ENCODE peak calls at places on chromosomes 5 and 9, in five cellular contexts. B, M, G, Y and R are unnamed samples.

GRCh38 chr5:158164648-158165047 is 305.7 kb upstream of the CLINT1 start:
- DNase-seq in B (no peak), M (no peak), G (no peak), Y (no peak), R (no peak)

GRCh38 chr5:133433641-133434040 is 178.7 kb downstream of the FSTL4 start:
- DNase-seq in B (no peak), M (no peak), G (no peak), Y (no peak), R (no peak)

GRCh38 chr9:84791608-84792007 is 122.1 kb downstream of the NTRK2 start:
- DNase-seq in B (no peak), M (no peak), G (no peak), Y (no peak), R (no peak)

GRCh38 chr5:93303291-93303691 is 277.7 kb downstream of the NR2F1-AS1 start:
- DNase-seq in B (no peak), M (no peak), G (no peak), Y (no peak), R (no peak)

GRCh38 chr9:98442541-98442940 is 187.1 kb upstream of the TBC1D2 start:
- DNase-seq in B (no peak), M (no peak), G (no peak), Y (no peak), R (no peak)

GRCh38 chr9:90659626-90660364 is 17.2 kb upstream of the DIRAS2 start:
- DNase-seq in B (no peak), M (no peak), G (no peak), Y (no peak), R (no peak)

GRCh38 chr9:29659014-29659413 is 2085.7 kb upstream of the C9orf72 start:
- DNase-seq in B (no peak), M (no peak), G (no peak), Y (no peak), R (no peak)

GRCh38 chr5:55429707-55430253 is 105.0 kb downstream of the PLPP1 start:
- DNase-seq in B (no peak), M (no peak), G (no peak), Y (no peak), R (no peak)

GRCh38 chr9:133524679-133525228 is at the start of gene MYMK:
- DNase-seq in B (no peak), M (no peak), G (no peak), Y (no peak), R (no peak)

GRCh38 chr5:177006265-177006972 is at the start of gene UIMC1:
- DNase-seq in B (peak; percentile 82), M (peak; percentile 96), G (peak; percentile 83), Y (peak; percentile 93), R (peak; percentile 89)

GRCh38 chr9:38094165-38094564 is 25.1 kb upstream of the SHB start:
- DNase-seq in B (no peak), M (no peak), G (no peak), Y (no peak), R (no peak)

GRCh38 chr5:66518753-66519152 is 77.4 kb upstream of the MAST4 start:
- DNase-seq in B (no peak), M (no peak), G (no peak), Y (no peak), R (no peak)

GRCh38 chr5:149959406-149960236 is 937 bp upstream of the SLC26A2 start:
- DNase-seq in B (no peak), M (peak; percentile 39), G (no peak), Y (peak; percentile 29), R (peak; percentile 24)

GRCh38 chr9:23291001-23291400 is 535.0 kb downstream of the ELAVL2 start:
- DNase-seq in B (no peak), M (no peak), G (no peak), Y (no peak), R (no peak)

GRCh38 chr9:103789686-103790085 is 304.4 kb upstream of the SMC2 start:
- DNase-seq in B (no peak), M (no peak), G (no peak), Y (no peak), R (no peak)

GRCh38 chr9:116843863-116844620 is 156.9 kb downstream of the TRIM32 start:
- DNase-seq in B (no peak), M (no peak), G (no peak), Y (no peak), R (peak; percentile 1)

GRCh38 chr5:131810510-131811249 is 13.9 kb upstream of the FNIP1 start:
- DNase-seq in B (no peak), M (no peak), G (no peak), Y (no peak), R (no peak)

GRCh38 chr5:80239680-80240367 is 16.0 kb downstream of the SERINC5 start:
- DNase-seq in B (no peak), M (no peak), G (no peak), Y (no peak), R (no peak)
- H3K27ac ChIP-seq in B (peak overlapping the region; percentile 48), M (no peak overlapping the region), G (no peak overlapping the region), Y (peak overlapping the region; percentile 56), R (peak overlapping the region; percentile 57)

GRCh38 chr5:520850-521226 is 3.4 kb downstream of the SLC9A3 start:
- DNase-seq in B (no peak), M (no peak), G (no peak), Y (no peak), R (no peak)

GRCh38 chr5:516980-517379 is 7.3 kb downstream of the SLC9A3 start:
- DNase-seq in B (no peak), M (no peak), G (no peak), Y (no peak), R (no peak)

GRCh38 chr5:520196-520849 is 3.9 kb downstream of the SLC9A3 start:
- DNase-seq in B (no peak), M (no peak), G (no peak), Y (no peak), R (no peak)

GRCh38 chr5:517535-518100 is 6.6 kb downstream of the SLC9A3 start:
- DNase-seq in B (no peak), M (no peak), G (no peak), Y (no peak), R (no peak)

DNA sequence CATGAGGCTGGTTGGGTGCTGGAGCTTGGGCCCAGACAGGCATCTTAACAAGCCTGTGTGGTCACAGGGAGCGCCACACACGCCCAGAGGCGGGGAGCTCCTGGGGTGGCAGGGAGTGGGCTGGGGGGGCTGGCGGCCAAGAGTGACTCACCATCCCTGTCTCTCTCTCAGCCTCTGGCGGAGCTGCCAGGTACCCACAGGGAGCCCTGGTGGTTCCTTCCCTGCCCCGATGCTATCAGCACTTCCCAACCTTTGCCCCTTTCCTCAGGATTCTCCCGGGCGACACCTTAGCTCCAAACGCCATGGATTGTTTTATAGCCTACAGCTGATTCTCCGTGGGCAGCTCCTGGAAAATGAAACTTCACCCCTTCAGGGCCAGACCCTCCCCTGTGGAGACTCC is 5.5 kb downstream of the SLC9A3 start:
- DNase-seq in B (no peak), M (no peak), G (no peak), Y (no peak), R (no peak)
- H3K27ac ChIP-seq in B (no peak overlapping the region), M (no peak overlapping the region), G (no peak overlapping the region), Y (no peak overlapping the region), R (no peak overlapping the region)

GRCh38 chr5:119302449-119302848 is 53.4 kb upstream of the TNFAIP8 start:
- DNase-seq in B (no peak), M (no peak), G (no peak), Y (no peak), R (no peak)

GRCh38 chr5:119300311-119300670 is 55.5 kb upstream of the TNFAIP8 start:
- DNase-seq in B (no peak), M (no peak), G (no peak), Y (no peak), R (no peak)

GRCh38 chr5:119301210-119301609 is 54.6 kb upstream of the TNFAIP8 start:
- DNase-seq in B (no peak), M (no peak), G (no peak), Y (no peak), R (no peak)

GRCh38 chr5:119302916-119303897 is 52.6 kb upstream of the TNFAIP8 start:
- DNase-seq in B (no peak), M (no peak), G (no peak), Y (no peak), R (no peak)

DNA sequence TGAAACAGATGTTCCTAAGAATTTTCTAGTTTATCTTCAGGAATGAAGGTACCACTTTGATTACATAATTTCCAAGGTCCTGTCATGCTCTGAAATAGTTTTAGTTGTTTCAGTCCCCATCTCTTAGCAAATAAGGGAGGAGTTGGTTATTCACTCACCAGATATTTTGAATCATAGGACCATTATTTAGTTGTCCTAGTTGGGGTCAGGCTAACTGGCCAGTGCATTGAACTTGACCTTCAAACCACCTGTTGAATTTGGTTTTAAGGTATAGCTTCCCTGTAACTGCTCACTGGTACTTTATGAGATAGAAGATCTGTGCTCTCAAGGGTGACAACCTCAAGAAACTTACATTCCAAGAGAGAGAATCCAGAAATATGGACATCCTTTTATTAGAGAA is 53.9 kb upstream of the TNFAIP8 start:
- DNase-seq in B (no peak), M (no peak), G (no peak), Y (no peak), R (no peak)
- H3K27ac ChIP-seq in B (no peak overlapping the region), M (no peak overlapping the region), G (no peak overlapping the region), Y (peak overlapping the region; percentile 74), R (no peak overlapping the region)

GRCh38 chr5:137389042-137389441 is 110.1 kb downstream of the SPOCK1 start:
- DNase-seq in B (no peak), M (no peak), G (no peak), Y (no peak), R (no peak)
- H3K27ac ChIP-seq in B (no peak overlapping the region), M (no peak overlapping the region), G (no peak overlapping the region), Y (no peak overlapping the region), R (no peak overlapping the region)

GRCh38 chr9:114930063-114930812 is at the start of gene TNFSF8:
- DNase-seq in B (no peak), M (no peak), G (peak; percentile 30), Y (peak; percentile 76), R (no peak)
- H3K27ac ChIP-seq in B (no peak within 1 kb of the TSS), M (no peak within 1 kb of the TSS), G (peak within 1 kb of the TSS; percentile 74), Y (peak within 1 kb of the TSS; percentile 79), R (no peak within 1 kb of the TSS)

DNA sequence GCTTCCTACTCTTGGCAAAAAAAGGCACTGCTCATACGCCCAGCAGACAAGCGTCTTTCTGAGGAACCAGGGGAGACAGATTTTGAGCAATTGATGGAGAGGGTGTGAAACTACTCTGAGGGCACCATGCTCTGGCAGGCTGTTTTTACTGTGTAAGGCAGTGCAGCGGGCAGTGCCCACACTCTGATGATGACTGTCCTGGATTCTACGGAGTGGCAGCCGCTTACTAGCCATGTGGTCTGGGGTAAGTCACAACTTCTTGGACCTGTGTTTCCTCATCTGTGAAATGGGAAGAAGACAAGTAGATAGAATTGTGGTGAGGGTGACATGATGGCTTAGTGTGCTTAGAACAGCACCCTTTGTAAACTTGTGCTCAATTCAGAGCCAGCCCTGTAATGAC is 38.8 kb downstream of the FABP6 start:
- DNase-seq in B (no peak), M (no peak), G (no peak), Y (no peak), R (no peak)
- H3K27ac ChIP-seq in B (no peak overlapping the region), M (no peak overlapping the region), G (no peak overlapping the region), Y (no peak overlapping the region), R (no peak overlapping the region)

DNA sequence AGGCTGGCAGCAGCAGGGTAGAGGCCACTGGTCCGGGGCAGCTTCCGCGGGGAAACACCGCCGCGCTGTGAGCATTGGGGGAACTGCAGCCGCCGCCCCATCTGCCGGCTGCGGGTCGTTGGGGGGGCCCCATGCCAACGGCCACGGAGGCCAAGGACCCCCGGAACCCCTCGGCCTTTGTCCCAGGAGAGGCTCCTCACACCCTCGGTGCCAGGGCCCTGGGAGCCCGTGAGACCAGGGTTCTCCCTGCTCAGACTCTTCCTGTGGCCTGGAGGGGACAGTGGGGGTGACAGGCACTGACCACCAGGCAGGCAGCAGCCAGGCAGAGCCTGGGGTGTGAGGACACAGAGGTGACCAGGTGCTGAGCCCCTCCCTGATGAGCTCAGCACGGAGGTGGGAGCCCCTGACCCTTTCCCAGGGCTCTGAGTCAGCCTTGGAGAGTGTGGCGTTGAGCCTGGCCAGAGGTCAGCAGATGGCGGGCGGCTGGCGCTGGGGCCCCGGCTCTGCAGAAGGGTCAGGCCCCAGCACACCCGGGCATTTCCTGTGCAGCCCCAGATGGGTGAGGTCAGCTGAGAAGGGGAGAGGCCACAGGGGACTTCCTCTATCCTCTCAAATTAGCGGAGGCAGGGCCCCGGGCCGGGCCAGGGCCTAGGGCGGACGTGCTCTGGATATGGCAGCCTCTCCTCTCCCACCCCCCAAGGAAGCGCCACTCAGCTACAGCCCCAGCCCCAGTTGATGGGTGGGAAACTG is 17.9 kb upstream of the EGFL7 start:
- DNase-seq in B (no peak), M (peak; percentile 77), G (peak; percentile 59), Y (peak; percentile 64), R (peak; percentile 22)
- H3K27ac ChIP-seq in B (peak overlapping the region; percentile 79), M (no peak overlapping the region), G (no peak overlapping the region), Y (no peak overlapping the region), R (peak overlapping the region; percentile 51)